ENCODE peak calls at places on chromosomes 7 and 10, in seven cellular contexts. I is effector memory CD8-positive, alpha-beta T cell; H is A172; V is iPS-NIHi11; U is left cardiac atrium; B is hippocampal formation; J is NCI-H1092. D is an unnamed sample.

GRCh38 chr7:83413425-83413824 is 235.5 kb downstream of the SEMA3E start:
- DNase-seq in I (no peak), H (peak), V (no peak), U (no peak), B (no peak), J (no peak), D (no peak)

GRCh38 chr10:77905086-77905735 is 21.3 kb downstream of the DLG5 start:
- DNase-seq in I (no peak), H (peak), V (no peak), U (no peak), B (no peak), J (no peak), D (no peak)

GRCh38 chr7:97179454-97180104 is 62.1 kb downstream of the SDHAF3 start:
- DNase-seq in I (peak), H (peak), V (peak), U (peak), B (peak), J (peak), D (no peak)

GRCh38 chr7:79982151-79982770 is 152.4 kb upstream of the GNAI1 start:
- DNase-seq in I (no peak), H (peak), V (no peak), U (no peak), B (no peak), J (no peak), D (no peak)

GRCh38 chr7:98305951-98306535 is 24.6 kb downstream of the BRI3 start:
- DNase-seq in I (no peak), H (no peak), V (no peak), U (no peak), B (no peak), J (no peak), D (no peak)

GRCh38 chr10:11598749-11599396 is 12.6 kb downstream of the USP6NL start:
- DNase-seq in I (no peak), H (no peak), V (no peak), U (no peak), B (no peak), J (no peak), D (no peak)

GRCh38 chr7:101185258-101185839 is 5.3 kb upstream of the NAT16 start:
- DNase-seq in I (no peak), H (peak), V (no peak), U (no peak), B (no peak), J (no peak), D (no peak)

GRCh38 chr7:125651823-125652528 is 722.4 kb upstream of the POT1 start:
- DNase-seq in I (no peak), H (no peak), V (peak), U (no peak), B (no peak), J (no peak), D (no peak)

GRCh38 chr10:58599927-58600553 is 87.4 kb downstream of the BICC1 start:
- DNase-seq in I (no peak), H (no peak), V (no peak), U (no peak), B (no peak), J (no peak), D (no peak)

GRCh38 chr10:127908958-127909267 is 2.0 kb downstream of the PTPRE start:
- DNase-seq in I (no peak), H (no peak), V (no peak), U (no peak), B (no peak), J (no peak), D (no peak)

GRCh38 chr7:33038639-33039038 is 23.9 kb downstream of the NT5C3A start:
- DNase-seq in I (no peak), H (no peak), V (no peak), U (no peak), B (no peak), J (no peak), D (no peak)

GRCh38 chr7:98294798-98295382 is 13.4 kb downstream of the BRI3 start:
- DNase-seq in I (no peak), H (peak), V (peak), U (peak), B (no peak), J (peak), D (peak)

GRCh38 chr7:2072042-2072441 is 160.7 kb downstream of the MAD1L1 start:
- DNase-seq in I (no peak), H (no peak), V (no peak), U (no peak), B (no peak), J (no peak), D (no peak)

GRCh38 chr10:50624866-50625491 is 1.2 kb upstream of the SGMS1 start:
- DNase-seq in I (peak), H (peak), V (peak), U (peak), B (peak), J (peak), D (no peak)

GRCh38 chr10:104334965-104335650 is 3.2 kb downstream of the ITPRIP start:
- DNase-seq in I (no peak), H (no peak), V (no peak), U (no peak), B (no peak), J (no peak), D (no peak)

GRCh38 chr7:46993396-46993795 is 588.5 kb downstream of the TNS3 start:
- DNase-seq in I (no peak), H (no peak), V (no peak), U (no peak), B (no peak), J (no peak), D (no peak)

GRCh38 chr7:149317986-149318672 is 56.1 kb downstream of the ZNF783 start:
- DNase-seq in I (no peak), H (no peak), V (peak), U (no peak), B (no peak), J (no peak), D (no peak)

GRCh38 chr10:50226610-50227009 is 24.7 kb downstream of the ASAH2 start:
- DNase-seq in I (no peak), H (no peak), V (no peak), U (no peak), B (no peak), J (no peak), D (no peak)

GRCh38 chr10:27038168-27038567 is 62.1 kb downstream of the ANKRD26 start:
- DNase-seq in I (no peak), H (no peak), V (no peak), U (no peak), B (no peak), J (no peak), D (no peak)

GRCh38 chr7:47092331-47092730 is 489.6 kb downstream of the TNS3 start:
- DNase-seq in I (no peak), H (no peak), V (no peak), U (no peak), B (no peak), J (no peak), D (no peak)

GRCh38 chr10:74039561-74040145 is 41.7 kb downstream of the VCL start:
- DNase-seq in I (no peak), H (no peak), V (no peak), U (peak), B (no peak), J (no peak), D (no peak)

GRCh38 chr7:81162771-81163525 is 244.1 kb upstream of the SEMA3C start:
- DNase-seq in I (no peak), H (peak), V (no peak), U (no peak), B (no peak), J (no peak), D (no peak)

GRCh38 chr7:98372993-98373392 is 27.9 kb downstream of the BAIAP2L1 start:
- DNase-seq in I (no peak), H (peak), V (no peak), U (no peak), B (no peak), J (no peak), D (no peak)

GRCh38 chr10:23373156-23373555 is 28.6 kb upstream of the C10orf67 start:
- DNase-seq in I (no peak), H (no peak), V (no peak), U (no peak), B (no peak), J (no peak), D (no peak)

GRCh38 chr10:98331888-98332287 is 63.9 kb upstream of the LOXL4 start:
- DNase-seq in I (no peak), H (peak), V (peak), U (no peak), B (no peak), J (no peak), D (peak)

GRCh38 chr10:123356799-123357198 is 202.6 kb downstream of the BUB3 start:
- DNase-seq in I (no peak), H (no peak), V (no peak), U (no peak), B (no peak), J (no peak), D (no peak)

GRCh38 chr10:114276671-114277070 is 37.6 kb downstream of the VWA2 start:
- DNase-seq in I (no peak), H (no peak), V (no peak), U (no peak), B (no peak), J (no peak), D (peak)

GRCh38 chr7:65809259-65809981 is 63.5 kb upstream of the VKORC1L1 start:
- DNase-seq in I (no peak), H (no peak), V (no peak), U (no peak), B (no peak), J (no peak), D (no peak)

GRCh38 chr10:69861251-69862240 is 59.8 kb downstream of the COL13A1 start:
- DNase-seq in I (no peak), H (peak), V (no peak), U (no peak), B (no peak), J (no peak), D (no peak)

GRCh38 chr10:96279219-96279641 is 7.9 kb upstream of the BLNK start:
- DNase-seq in I (no peak), H (no peak), V (no peak), U (no peak), B (no peak), J (no peak), D (no peak)

GRCh38 chr7:33191326-33191725 is 62.0 kb downstream of the BBS9 start:
- DNase-seq in I (no peak), H (no peak), V (no peak), U (no peak), B (no peak), J (no peak), D (no peak)

GRCh38 chr7:99504281-99504602 is 220 bp upstream of the ZKSCAN5 start:
- DNase-seq in I (no peak), H (no peak), V (peak), U (no peak), B (no peak), J (peak), D (no peak)

GRCh38 chr7:26965724-26966123 is 101.3 kb upstream of the SKAP2 start:
- DNase-seq in I (no peak), H (no peak), V (no peak), U (no peak), B (no peak), J (no peak), D (no peak)

GRCh38 chr10:97481071-97481470 is 17.2 kb downstream of the MMS19 start:
- DNase-seq in I (no peak), H (no peak), V (no peak), U (no peak), B (no peak), J (no peak), D (no peak)

GRCh38 chr10:1467450-1467849 is 269.9 kb downstream of the ADARB2 start:
- DNase-seq in I (no peak), H (no peak), V (no peak), U (no peak), B (no peak), J (peak), D (no peak)

GRCh38 chr10:106711313-106711906 is 453.1 kb downstream of the SORCS1 start:
- DNase-seq in I (no peak), H (peak), V (peak), U (peak), B (no peak), J (no peak), D (no peak)

D was measured in kidney.